ENCODE peak calls at places on chromosomes 7 and 10, in nine cellular contexts. G, U, O, L, J, M, Z, P and H are unnamed samples.

GRCh38 chr10:62817763-62818425 is 1.7 kb upstream of the EGR2 start:
- DNase-seq in G (peak; percentile 78), U (peak; percentile 56), O (peak; percentile 94), L (no peak), J (peak; percentile 54), M (no peak), Z (peak; percentile 89), P (no peak), H (peak; percentile 89)

GRCh38 chr10:102917314-102917961 is 656 bp upstream of the CNNM2 start:
- DNase-seq in G (peak; percentile 60), U (peak; percentile 55), O (peak; percentile 78), L (peak; percentile 35), J (peak; percentile 46), M (peak; percentile 66), Z (peak; percentile 79), P (no peak), H (peak; percentile 91)

GRCh38 chr7:41003031-41003925 is 699.6 kb downstream of the INHBA start:
- DNase-seq in G (no peak), U (peak; percentile 54), O (peak; percentile 27), L (no peak), J (peak; percentile 28), M (peak; percentile 22), Z (peak; percentile 57), P (peak; percentile 3), H (peak; percentile 80)

GRCh38 chr7:18117482-18117881 is 89.8 kb upstream of the PRPS1L1 start:
- DNase-seq in G (no peak), U (no peak), O (no peak), L (no peak), J (no peak), M (no peak), Z (no peak), P (no peak), H (no peak)

GRCh38 chr7:50185951-50186697 is 93.1 kb upstream of the ZPBP start:
- DNase-seq in G (no peak), U (no peak), O (no peak), L (no peak), J (no peak), M (no peak), Z (no peak), P (no peak), H (no peak)

GRCh38 chr10:17453377-17454091 is 861 bp downstream of the ST8SIA6 start:
- DNase-seq in G (peak; percentile 37), U (no peak), O (peak; percentile 68), L (no peak), J (no peak), M (no peak), Z (peak; percentile 78), P (no peak), H (peak; percentile 82)

GRCh38 chr7:40586197-40586596 is 451.4 kb downstream of the SUGCT start:
- DNase-seq in G (no peak), U (no peak), O (no peak), L (no peak), J (no peak), M (peak; percentile 41), Z (no peak), P (no peak), H (no peak)

GRCh38 chr7:35036361-35037171 is 719 bp downstream of the DPY19L1 start:
- DNase-seq in G (peak; percentile 51), U (no peak), O (peak; percentile 80), L (no peak), J (peak; percentile 46), M (peak; percentile 15), Z (peak; percentile 73), P (no peak), H (peak; percentile 64)

GRCh38 chr7:95796617-95797016 is 24.3 kb downstream of the DYNC1I1 start:
- DNase-seq in G (no peak), U (no peak), O (no peak), L (no peak), J (no peak), M (no peak), Z (no peak), P (no peak), H (no peak)

GRCh38 chr10:100204370-100204769 is 18.5 kb upstream of the ERLIN1 start:
- DNase-seq in G (no peak), U (no peak), O (peak; percentile 5), L (no peak), J (no peak), M (no peak), Z (no peak), P (no peak), H (no peak)

GRCh38 chr7:149856-150636 is 42.3 kb upstream of the FAM20C start:
- DNase-seq in G (no peak), U (no peak), O (peak; percentile 80), L (no peak), J (no peak), M (peak; percentile 90), Z (no peak), P (no peak), H (peak; percentile 56)

GRCh38 chr10:86254526-86255174 is 111.9 kb downstream of the GRID1 start:
- DNase-seq in G (peak; percentile 59), U (peak; percentile 70), O (peak; percentile 39), L (no peak), J (no peak), M (no peak), Z (no peak), P (no peak), H (no peak)

GRCh38 chr10:1047937-1048336 is 982 bp downstream of the IDI1 start:
- DNase-seq in G (no peak), U (no peak), O (no peak), L (no peak), J (no peak), M (no peak), Z (peak; percentile 63), P (no peak), H (peak; percentile 39)

GRCh38 chr7:127252736-127253288 is at the start of gene GRM8:
- DNase-seq in G (peak; percentile 21), U (no peak), O (peak; percentile 89), L (no peak), J (peak; percentile 9), M (no peak), Z (peak; percentile 55), P (no peak), H (peak; percentile 87)

GRCh38 chr10:132392184-132392800 is 4.7 kb upstream of the PWWP2B start:
- DNase-seq in G (no peak), U (no peak), O (no peak), L (no peak), J (no peak), M (no peak), Z (no peak), P (no peak), H (no peak)

GRCh38 chr10:132393695-132394181 is 3.3 kb upstream of the PWWP2B start:
- DNase-seq in G (no peak), U (no peak), O (no peak), L (no peak), J (no peak), M (no peak), Z (no peak), P (no peak), H (no peak)

GRCh38 chr10:132394201-132394811 is 2.7 kb upstream of the PWWP2B start:
- DNase-seq in G (no peak), U (no peak), O (no peak), L (no peak), J (no peak), M (no peak), Z (no peak), P (no peak), H (no peak)

GRCh38 chr10:132391372-132392020 is 5.5 kb upstream of the PWWP2B start:
- DNase-seq in G (no peak), U (no peak), O (no peak), L (no peak), J (no peak), M (no peak), Z (no peak), P (no peak), H (no peak)

DNA sequence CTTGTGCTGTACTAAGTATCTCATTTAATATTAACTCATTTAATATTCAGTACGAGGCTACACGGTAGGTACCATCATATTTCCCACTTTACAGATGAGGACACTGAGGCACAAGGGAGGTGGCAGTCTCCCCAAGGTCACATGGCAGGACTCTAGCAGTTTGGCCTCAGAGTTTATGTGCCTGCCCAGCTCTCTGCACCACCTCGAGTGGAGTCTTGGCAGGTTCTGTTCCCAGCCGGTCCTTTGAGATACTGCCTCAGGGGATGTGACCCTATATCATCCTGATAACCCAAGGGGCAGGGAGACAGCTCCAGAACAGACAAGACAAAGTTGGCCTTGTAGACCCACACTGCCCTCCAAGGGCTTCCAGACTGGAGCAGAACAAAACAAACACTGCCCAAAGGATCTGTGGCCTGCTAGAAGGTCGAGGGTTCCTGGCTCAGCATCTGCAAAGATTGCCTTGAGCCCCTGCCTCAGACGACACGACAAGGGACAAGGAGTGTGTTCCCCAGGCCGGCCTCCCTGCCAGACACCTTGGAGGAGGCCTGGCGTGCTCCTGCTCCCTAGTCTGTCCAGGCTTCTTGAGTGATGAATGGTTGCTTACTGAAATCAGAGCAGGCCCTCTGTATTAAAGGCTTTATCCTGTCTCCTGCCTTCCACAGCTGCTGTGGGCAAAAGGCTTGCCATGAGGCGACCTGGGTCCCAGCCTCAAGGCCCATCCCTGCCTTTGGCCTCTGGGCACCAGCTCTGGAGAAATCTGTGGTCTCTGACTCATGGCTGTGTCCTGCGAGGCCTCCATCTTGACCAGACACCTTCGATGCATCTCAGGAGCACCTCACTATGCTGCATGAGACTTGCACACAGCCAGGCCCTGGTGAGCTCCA is 3.9 kb upstream of the PWWP2B start:
- DNase-seq in G (no peak), U (no peak), O (no peak), L (no peak), J (no peak), M (no peak), Z (no peak), P (no peak), H (no peak)
- TF ChIP-seq REST in G (no peak), U (no peak), O (no peak), L (no peak), J (no peak), M (no peak), Z (no peak), P (no peak), H (no peak)

GRCh38 chr10:109126016-109126415 is 797.3 kb downstream of the XPNPEP1 start:
- DNase-seq in G (no peak), U (no peak), O (peak; percentile 9), L (no peak), J (no peak), M (no peak), Z (no peak), P (no peak), H (peak; percentile 23)
- TF ChIP-seq CTCF in G (no peak), U (no peak), O (peak; percentile 27), L (no peak), J (no peak), M (no peak), Z (no peak), P (no peak), H (peak; percentile 52)

DNA sequence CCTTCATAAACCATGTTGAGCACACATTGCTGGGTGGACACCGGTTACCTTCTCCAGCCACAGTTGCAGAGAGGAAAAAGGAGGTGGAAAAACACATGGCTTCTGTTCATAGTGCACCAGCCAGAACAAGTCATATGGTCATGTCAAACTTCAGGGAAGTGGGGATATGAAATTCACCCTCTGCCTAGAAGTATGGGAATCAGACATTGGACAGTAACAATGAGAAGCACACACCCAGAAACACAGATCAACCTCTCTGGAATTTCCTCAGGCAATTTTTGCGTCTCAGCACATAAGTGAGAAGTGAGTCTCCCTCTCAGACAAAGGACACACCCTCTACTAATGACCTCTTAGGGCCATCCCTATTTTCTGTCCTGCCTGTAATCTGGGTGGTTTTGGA is 172.6 kb upstream of the SVIL start:
- DNase-seq in G (peak; percentile 47), U (no peak), O (no peak), L (peak; percentile 52), J (no peak), M (no peak), Z (no peak), P (no peak), H (no peak)
- H3K27ac ChIP-seq in G (peak overlapping the region; percentile 86), U (no peak overlapping the region), O (peak overlapping the region; percentile 16), L (peak overlapping the region; percentile 90), J (no peak overlapping the region), M (no peak overlapping the region), Z (no peak overlapping the region), P (no peak overlapping the region), H (no peak overlapping the region)

GRCh38 chr7:101386558-101387199 is 24.0 kb downstream of the COL26A1 start:
- DNase-seq in G (peak; percentile 41), U (no peak), O (peak; percentile 87), L (no peak), J (peak; percentile 87), M (no peak), Z (peak; percentile 26), P (no peak), H (peak; percentile 79)
- TF ChIP-seq REST in G (no peak), U (no peak), O (no peak), L (no peak), J (no peak), M (no peak), Z (no peak), P (no peak), H (no peak)